ENCODE peak calls at places on chromosomes 6 and 20, in four cellular contexts. One of them, this sample, is unnamed. For H3K4me1 and H3K36me3, the result is how much of the 10 kb centered on the place peaks cover.

GRCh38 chr20:22590662-22591061 is 6.3 kb upstream of the FOXA2 start:
- DNase-seq in endodermal cell: peak
- DNase-seq in naive thymus-derived CD4-positive, alpha-beta T cell: no peak
- DNase-seq in A673: no peak
- DNase-seq in this sample: no peak

GRCh38 chr6:44100088-44100550 is 27.1 kb downstream of the MRPL14 start:
- DNase-seq in endodermal cell: peak
- DNase-seq in naive thymus-derived CD4-positive, alpha-beta T cell: no peak
- DNase-seq in A673: peak
- DNase-seq in this sample: peak

GRCh38 chr20:20837574-20838021 is 125.2 kb upstream of the RALGAPA2 start:
- DNase-seq in endodermal cell: peak
- DNase-seq in naive thymus-derived CD4-positive, alpha-beta T cell: peak
- DNase-seq in A673: peak
- DNase-seq in this sample: peak

GRCh38 chr6:106128981-106129761 is 43.0 kb downstream of the PRDM1 start:
- DNase-seq in endodermal cell: no peak
- DNase-seq in naive thymus-derived CD4-positive, alpha-beta T cell: no peak
- DNase-seq in A673: peak
- DNase-seq in this sample: no peak

GRCh38 chr6:162379762-162380409 is 347.7 kb downstream of the PRKN start:
- DNase-seq in endodermal cell: no peak
- DNase-seq in naive thymus-derived CD4-positive, alpha-beta T cell: no peak
- DNase-seq in A673: no peak
- DNase-seq in this sample: peak

GRCh38 chr6:39416728-39417127 is 94.2 kb upstream of the KCNK16 start:
- DNase-seq in endodermal cell: no peak
- DNase-seq in naive thymus-derived CD4-positive, alpha-beta T cell: no peak
- DNase-seq in A673: peak
- DNase-seq in this sample: peak

GRCh38 chr6:5105146-5105545 is 20.0 kb downstream of the PPP1R3G start:
- DNase-seq in endodermal cell: no peak
- DNase-seq in naive thymus-derived CD4-positive, alpha-beta T cell: no peak
- DNase-seq in A673: no peak
- DNase-seq in this sample: no peak

GRCh38 chr6:129671442-129672344 is 38.3 kb downstream of the ARHGAP18 start:
- DNase-seq in endodermal cell: no peak
- DNase-seq in naive thymus-derived CD4-positive, alpha-beta T cell: peak
- DNase-seq in A673: peak
- DNase-seq in this sample: no peak

GRCh38 chr6:145531032-145531431 is 204.3 kb downstream of the EPM2A start:
- DNase-seq in endodermal cell: peak
- DNase-seq in naive thymus-derived CD4-positive, alpha-beta T cell: no peak
- DNase-seq in A673: no peak
- DNase-seq in this sample: no peak

GRCh38 chr6:104256547-104257144 is 603.1 kb downstream of the HACE1 start:
- DNase-seq in endodermal cell: no peak
- DNase-seq in naive thymus-derived CD4-positive, alpha-beta T cell: no peak
- DNase-seq in A673: no peak
- DNase-seq in this sample: no peak

GRCh38 chr6:167426620-167427019 is 101.7 kb downstream of the TTLL2 start:
- DNase-seq in endodermal cell: no peak
- DNase-seq in naive thymus-derived CD4-positive, alpha-beta T cell: no peak
- DNase-seq in A673: no peak
- DNase-seq in this sample: no peak

GRCh38 chr6:89662659-89663223 is 24.2 kb upstream of the LYRM2 start:
- DNase-seq in endodermal cell: no peak
- DNase-seq in naive thymus-derived CD4-positive, alpha-beta T cell: no peak
- DNase-seq in A673: no peak
- DNase-seq in this sample: no peak

GRCh38 chr6:48474764-48475674 is 364.0 kb upstream of the PTCHD4 start:
- DNase-seq in endodermal cell: no peak
- DNase-seq in naive thymus-derived CD4-positive, alpha-beta T cell: no peak
- DNase-seq in A673: no peak
- DNase-seq in this sample: no peak

GRCh38 chr6:39169448-39170344 is 54.7 kb upstream of the SAYSD1 start:
- DNase-seq in endodermal cell: peak
- DNase-seq in naive thymus-derived CD4-positive, alpha-beta T cell: no peak
- DNase-seq in A673: no peak
- DNase-seq in this sample: no peak

GRCh38 chr6:107665386-107665785 is 158.7 kb downstream of the SCML4 start:
- DNase-seq in endodermal cell: no peak
- DNase-seq in naive thymus-derived CD4-positive, alpha-beta T cell: no peak
- DNase-seq in A673: no peak
- DNase-seq in this sample: no peak

GRCh38 chr20:64053841-64054661 is 4.6 kb upstream of the SOX18 start:
- DNase-seq in endodermal cell: peak
- DNase-seq in naive thymus-derived CD4-positive, alpha-beta T cell: no peak
- DNase-seq in A673: no peak
- DNase-seq in this sample: peak

GRCh38 chr6:30544666-30545272 is 11.5 kb downstream of the GNL1 start:
- DNase-seq in endodermal cell: peak
- DNase-seq in naive thymus-derived CD4-positive, alpha-beta T cell: peak
- DNase-seq in A673: peak
- DNase-seq in this sample: peak

GRCh38 chr6:169269180-169270076 is 15.8 kb upstream of the THBS2 start:
- DNase-seq in endodermal cell: no peak
- DNase-seq in naive thymus-derived CD4-positive, alpha-beta T cell: no peak
- DNase-seq in A673: no peak
- DNase-seq in this sample: no peak

GRCh38 chr20:31698803-31699718 is 23.6 kb downstream of the BCL2L1 start:
- DNase-seq in endodermal cell: peak
- DNase-seq in naive thymus-derived CD4-positive, alpha-beta T cell: no peak
- DNase-seq in A673: no peak
- DNase-seq in this sample: peak

GRCh38 chr6:160735523-160735922 is 33.5 kb downstream of the PLG start:
- DNase-seq in endodermal cell: no peak
- DNase-seq in naive thymus-derived CD4-positive, alpha-beta T cell: no peak
- DNase-seq in A673: no peak
- DNase-seq in this sample: no peak

GRCh38 chr6:33314943-33315752 is 1.3 kb upstream of the TAPBP start:
- DNase-seq in endodermal cell: peak
- DNase-seq in naive thymus-derived CD4-positive, alpha-beta T cell: no peak
- DNase-seq in A673: peak
- DNase-seq in this sample: no peak

GRCh38 chr6:144320746-144321145 is 35.6 kb downstream of the UTRN start:
- DNase-seq in endodermal cell: no peak
- DNase-seq in naive thymus-derived CD4-positive, alpha-beta T cell: no peak
- DNase-seq in A673: no peak
- DNase-seq in this sample: peak

GRCh38 chr20:47411161-47411560 is 54.7 kb upstream of the ZMYND8 start:
- DNase-seq in endodermal cell: no peak
- DNase-seq in naive thymus-derived CD4-positive, alpha-beta T cell: no peak
- DNase-seq in A673: no peak
- DNase-seq in this sample: no peak

GRCh38 chr6:127520061-127520460 is 926 bp upstream of the MTCL3 start:
- DNase-seq in endodermal cell: peak
- DNase-seq in naive thymus-derived CD4-positive, alpha-beta T cell: peak
- DNase-seq in A673: peak
- DNase-seq in this sample: peak

GRCh38 chr6:148192310-148192709 is 150.3 kb upstream of the SASH1 start:
- DNase-seq in endodermal cell: no peak
- DNase-seq in naive thymus-derived CD4-positive, alpha-beta T cell: no peak
- DNase-seq in A673: no peak
- DNase-seq in this sample: no peak

GRCh38 chr6:72418495-72418894 is 203.4 kb upstream of the KCNQ5 start:
- DNase-seq in endodermal cell: no peak
- DNase-seq in naive thymus-derived CD4-positive, alpha-beta T cell: no peak
- DNase-seq in A673: peak
- DNase-seq in this sample: peak

GRCh38 chr20:35561671-35562070 is 19.8 kb downstream of the ERGIC3 start:
- DNase-seq in endodermal cell: peak
- DNase-seq in naive thymus-derived CD4-positive, alpha-beta T cell: no peak
- DNase-seq in A673: no peak
- DNase-seq in this sample: no peak

GRCh38 chr6:31729979-31730630 is 1.0 kb upstream of the DDAH2 start:
- DNase-seq in endodermal cell: peak
- DNase-seq in naive thymus-derived CD4-positive, alpha-beta T cell: peak
- DNase-seq in A673: peak
- DNase-seq in this sample: peak

GRCh38 chr6:99146716-99147115 is 199.0 kb upstream of the FBXL4 start:
- DNase-seq in endodermal cell: no peak
- DNase-seq in naive thymus-derived CD4-positive, alpha-beta T cell: no peak
- DNase-seq in A673: no peak
- DNase-seq in this sample: no peak

GRCh38 chr6:118893095-118893881 is 664 bp upstream of the ASF1A start:
- DNase-seq in endodermal cell: no peak
- DNase-seq in naive thymus-derived CD4-positive, alpha-beta T cell: no peak
- DNase-seq in A673: peak
- DNase-seq in this sample: peak

GRCh38 chr6:66183982-66184555 is 477.0 kb upstream of the EYS start:
- DNase-seq in endodermal cell: no peak
- DNase-seq in naive thymus-derived CD4-positive, alpha-beta T cell: no peak
- DNase-seq in A673: no peak
- DNase-seq in this sample: no peak

GRCh38 chr6:106692112-106692822 is 62.9 kb downstream of the QRSL1 start:
- DNase-seq in endodermal cell: peak
- DNase-seq in naive thymus-derived CD4-positive, alpha-beta T cell: no peak
- DNase-seq in A673: peak
- DNase-seq in this sample: no peak

GRCh38 chr6:11650297-11650696 is 112.7 kb downstream of the TMEM170B start:
- DNase-seq in endodermal cell: peak
- DNase-seq in naive thymus-derived CD4-positive, alpha-beta T cell: no peak
- DNase-seq in A673: peak
- DNase-seq in this sample: peak

GRCh38 chr6:117483645-117484016 is 1.2 kb downstream of the DCBLD1 start:
- DNase-seq in endodermal cell: no peak
- DNase-seq in naive thymus-derived CD4-positive, alpha-beta T cell: peak
- DNase-seq in A673: peak
- DNase-seq in this sample: no peak

GRCh38 chr6:104813552-104813951 is 46.2 kb downstream of the HACE1 start:
- DNase-seq in endodermal cell: no peak
- DNase-seq in naive thymus-derived CD4-positive, alpha-beta T cell: no peak
- DNase-seq in A673: no peak
- DNase-seq in this sample: no peak

GRCh38 chr6:36853325-36853724 is 14.1 kb upstream of the CPNE5 start:
- DNase-seq in endodermal cell: peak
- DNase-seq in naive thymus-derived CD4-positive, alpha-beta T cell: no peak
- DNase-seq in A673: peak
- DNase-seq in this sample: no peak

GRCh38 chr6:85428486-85428885 is 21.4 kb upstream of the NT5E start:
- DNase-seq in endodermal cell: no peak
- DNase-seq in naive thymus-derived CD4-positive, alpha-beta T cell: no peak
- DNase-seq in A673: no peak
- DNase-seq in this sample: no peak

GRCh38 chr6:128659878-128660622 is 139.7 kb upstream of the PTPRK start:
- DNase-seq in endodermal cell: no peak
- DNase-seq in naive thymus-derived CD4-positive, alpha-beta T cell: no peak
- DNase-seq in A673: no peak
- DNase-seq in this sample: no peak

GRCh38 chr6:128657181-128657580 is 136.8 kb upstream of the PTPRK start:
- DNase-seq in endodermal cell: no peak
- DNase-seq in naive thymus-derived CD4-positive, alpha-beta T cell: no peak
- DNase-seq in A673: no peak
- DNase-seq in this sample: no peak

GRCh38 chr6:128655978-128656498 is 135.6 kb upstream of the PTPRK start:
- DNase-seq in endodermal cell: no peak
- DNase-seq in naive thymus-derived CD4-positive, alpha-beta T cell: no peak
- DNase-seq in A673: peak
- DNase-seq in this sample: peak
- H3K4me1 ChIP-seq in endodermal cell: under half
- H3K4me1 ChIP-seq in naive thymus-derived CD4-positive, alpha-beta T cell: under half
- H3K4me1 ChIP-seq in A673: under half
- H3K4me1 ChIP-seq in this sample: under half

GRCh38 chr20:49170714-49171113 is 17.4 kb downstream of the STAU1 start:
- DNase-seq in endodermal cell: no peak
- DNase-seq in naive thymus-derived CD4-positive, alpha-beta T cell: no peak
- DNase-seq in A673: no peak
- DNase-seq in this sample: no peak
- H3K36me3 ChIP-seq in endodermal cell: under half
- H3K36me3 ChIP-seq in naive thymus-derived CD4-positive, alpha-beta T cell: under half
- H3K36me3 ChIP-seq in A673: under half
- H3K36me3 ChIP-seq in this sample: under half

GRCh38 chr6:42293579-42293978 is 75.9 kb upstream of the MRPS10 start:
- DNase-seq in endodermal cell: peak
- DNase-seq in naive thymus-derived CD4-positive, alpha-beta T cell: no peak
- DNase-seq in A673: no peak
- DNase-seq in this sample: no peak
- H3K4me1 ChIP-seq in endodermal cell: under half
- H3K4me1 ChIP-seq in naive thymus-derived CD4-positive, alpha-beta T cell: under half
- H3K4me1 ChIP-seq in A673: under half
- H3K4me1 ChIP-seq in this sample: under half

GRCh38 chr20:62891111-62891510 is 29.5 kb upstream of the TCFL5 start:
- DNase-seq in endodermal cell: no peak
- DNase-seq in naive thymus-derived CD4-positive, alpha-beta T cell: peak
- DNase-seq in A673: no peak
- DNase-seq in this sample: peak

GRCh38 chr20:62895539-62895938 is 30.8 kb downstream of the DIDO1 start:
- DNase-seq in endodermal cell: no peak
- DNase-seq in naive thymus-derived CD4-positive, alpha-beta T cell: no peak
- DNase-seq in A673: no peak
- DNase-seq in this sample: no peak

GRCh38 chr20:62894261-62894660 is 32.0 kb downstream of the DIDO1 start:
- DNase-seq in endodermal cell: no peak
- DNase-seq in naive thymus-derived CD4-positive, alpha-beta T cell: no peak
- DNase-seq in A673: no peak
- DNase-seq in this sample: no peak

GRCh38 chr20:62892348-62893304 is 31.0 kb upstream of the TCFL5 start:
- DNase-seq in endodermal cell: peak
- DNase-seq in naive thymus-derived CD4-positive, alpha-beta T cell: peak
- DNase-seq in A673: no peak
- DNase-seq in this sample: no peak

GRCh38 chr20:62893700-62894099 is 32.1 kb upstream of the TCFL5 start:
- DNase-seq in endodermal cell: peak
- DNase-seq in naive thymus-derived CD4-positive, alpha-beta T cell: no peak
- DNase-seq in A673: no peak
- DNase-seq in this sample: no peak
- H3K36me3 ChIP-seq in endodermal cell: half or more
- H3K36me3 ChIP-seq in naive thymus-derived CD4-positive, alpha-beta T cell: half or more
- H3K36me3 ChIP-seq in A673: half or more
- H3K36me3 ChIP-seq in this sample: half or more

DNA sequence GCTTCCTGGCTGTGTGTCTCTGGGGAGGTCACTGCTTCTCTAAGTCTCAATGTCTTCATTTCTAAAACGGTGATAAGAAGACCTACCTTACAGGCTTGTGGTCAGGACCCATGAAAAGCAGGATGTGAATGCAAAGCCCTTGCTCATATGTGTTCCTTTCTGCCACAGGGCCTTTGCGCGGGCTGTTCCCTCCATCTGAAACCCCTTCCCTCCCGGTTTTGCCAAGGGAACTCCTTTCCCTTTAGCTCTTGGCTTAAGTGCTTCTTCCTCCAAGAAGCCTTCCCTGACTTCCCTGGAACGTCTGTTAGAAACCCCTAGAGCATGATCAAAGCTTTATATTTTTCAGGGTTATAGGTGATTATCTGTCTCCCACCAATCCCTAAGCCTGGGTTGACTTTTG is 147.2 kb upstream of the PTPN1 start:
- DNase-seq in endodermal cell: no peak
- DNase-seq in naive thymus-derived CD4-positive, alpha-beta T cell: no peak
- DNase-seq in A673: no peak
- DNase-seq in this sample: no peak
- H3K4me1 ChIP-seq in endodermal cell: under half
- H3K4me1 ChIP-seq in naive thymus-derived CD4-positive, alpha-beta T cell: under half
- H3K4me1 ChIP-seq in A673: under half
- H3K4me1 ChIP-seq in this sample: under half

This sample was measured in SJCRH30.